ENCODE peak calls at places on chromosomes 4 and X, in six cellular contexts. S is heart right ventricle, F is Calu3, W is fibroblast of the aortic adventitia, H is neural crest cell, C is cardiac muscle cell. J is an unnamed sample.

GRCh38 chr4:76696109-76696508 is 201.8 kb downstream of the SOWAHB start:
- DNase-seq in S (no peak), F (no peak), W (peak), H (peak), C (peak), J (no peak)

GRCh38 chrX:71017396-71017939 is 50.7 kb downstream of the SNX12 start:
- DNase-seq in S (no peak), F (no peak), W (peak), H (no peak), C (no peak), J (no peak)

GRCh38 chr4:131470360-131470759 is 1678.7 kb upstream of the PCDH10 start:
- DNase-seq in S (no peak), F (no peak), W (no peak), H (no peak), C (no peak), J (no peak)

GRCh38 chr4:59455751-59456150 is 1744.4 kb upstream of the ADGRL3 start:
- DNase-seq in S (no peak), F (no peak), W (no peak), H (no peak), C (no peak), J (no peak)

GRCh38 chrX:150460781-150461180 is 97.7 kb downstream of the MAMLD1 start:
- DNase-seq in S (no peak), F (no peak), W (no peak), H (no peak), C (no peak), J (no peak)

GRCh38 chr4:80202784-80203553 is 5.7 kb downstream of the PRDM8 start:
- DNase-seq in S (no peak), F (no peak), W (no peak), H (no peak), C (peak), J (peak)

GRCh38 chrX:38817004-38817703 is 15.9 kb downstream of the MID1IP1 start:
- DNase-seq in S (peak), F (peak), W (peak), H (no peak), C (peak), J (no peak)

GRCh38 chr4:176123710-176124407 is 58.2 kb downstream of the WDR17 start:
- DNase-seq in S (peak), F (peak), W (peak), H (no peak), C (peak), J (no peak)

GRCh38 chr4:21848001-21848400 is 100.6 kb downstream of the KCNIP4 start:
- DNase-seq in S (no peak), F (no peak), W (no peak), H (no peak), C (peak), J (no peak)

GRCh38 chrX:21528076-21528475 is 130.1 kb downstream of the KLHL34 start:
- DNase-seq in S (no peak), F (no peak), W (peak), H (no peak), C (no peak), J (no peak)

GRCh38 chr4:169407217-169407845 is 136.6 kb upstream of the SH3RF1 start:
- DNase-seq in S (peak), F (no peak), W (peak), H (no peak), C (peak), J (no peak)

GRCh38 chr4:124525524-124525923 is 187.0 kb downstream of the ANKRD50 start:
- DNase-seq in S (no peak), F (no peak), W (no peak), H (no peak), C (no peak), J (no peak)

GRCh38 chr4:42716996-42717395 is 60.1 kb upstream of the ATP8A1 start:
- DNase-seq in S (no peak), F (no peak), W (no peak), H (no peak), C (no peak), J (no peak)